ENCODE peak calls at places on chromosomes 7 and 10, in ten cellular contexts. J is AG09319, D is left cardiac atrium, V is transverse colon, Q is AG10803, L is natural killer cell, Y is neural crest cell, T is SHP77, X is HFF-Myc, C is mucosa of gallbladder. U is an unnamed sample.

GRCh38 chr10:72152286-72152685 is 63.5 kb upstream of the ANAPC16 start:
- DNase-seq in D (no peak), C (no peak), T (no peak), L (no peak), J (no peak), X (no peak), V (no peak), Q (no peak), Y (no peak), U (no peak)

GRCh38 chr10:13062813-13063212 is 37.1 kb upstream of the OPTN start:
- DNase-seq in C (no peak), Q (no peak), X (no peak), J (no peak), V (no peak), Y (no peak), D (no peak), T (no peak), L (no peak), U (peak; percentile 5)

GRCh38 chr7:129093867-129094456 is 39.1 kb upstream of the TNPO3 start:
- DNase-seq in Y (no peak), C (no peak), L (no peak), V (no peak), X (no peak), J (no peak), D (no peak), T (no peak), Q (no peak), U (no peak)

GRCh38 chr10:31935678-31936077 is 7.0 kb upstream of the ARHGAP12 start:
- DNase-seq in J (no peak), X (no peak), T (no peak), D (no peak), C (no peak), Y (no peak), Q (no peak), V (no peak), L (no peak), U (no peak)

GRCh38 chr7:47988496-47989386 is 9.3 kb upstream of the HUS1 start:
- DNase-seq in Y (no peak), V (no peak), T (peak; percentile 15), L (no peak), C (no peak), D (no peak), J (no peak), Q (no peak), X (no peak), U (peak; percentile 4)

GRCh38 chr7:13021566-13021965 is 334.1 kb downstream of the ARL4A start:
- DNase-seq in T (no peak), Q (no peak), D (no peak), L (no peak), C (no peak), Y (no peak), X (no peak), V (no peak), J (no peak), U (no peak)

GRCh38 chr7:96657347-96658010 is 52.2 kb downstream of the SEM1 start:
- DNase-seq in Q (no peak), D (no peak), L (no peak), V (no peak), C (no peak), Y (no peak), J (no peak), X (no peak), T (peak; percentile 40), U (no peak)

GRCh38 chr10:47378606-47379444 is 5.3 kb downstream of the ZNF488 start:
- DNase-seq in D (no peak), Q (no peak), T (no peak), L (no peak), J (no peak), X (no peak), V (no peak), Y (no peak), C (peak; percentile 8), U (no peak)

GRCh38 chr7:91228327-91228726 is 35.9 kb upstream of the FZD1 start:
- DNase-seq in Y (no peak), X (no peak), Q (no peak), J (no peak), T (no peak), C (no peak), D (no peak), V (no peak), L (no peak), U (no peak)

GRCh38 chr10:122103592-122103991 is 114.6 kb downstream of the TACC2 start:
- DNase-seq in X (no peak), L (no peak), Y (no peak), J (no peak), V (no peak), C (no peak), D (no peak), T (no peak), Q (no peak), U (no peak)

GRCh38 chr7:1058821-1059199 is 14.5 kb downstream of the GPR146 start:
- DNase-seq in X (no peak), V (no peak), Q (peak; percentile 73), T (no peak), C (no peak), Y (no peak), L (peak; percentile 44), D (peak; percentile 20), J (no peak), U (no peak)

GRCh38 chr10:96586419-96587254 is at the start of gene TM9SF3:
- DNase-seq in Q (peak; percentile 89), X (peak; percentile 38), C (peak; percentile 93), V (peak; percentile 95), Y (peak; percentile 74), J (peak; percentile 70), T (peak; percentile 90), L (peak; percentile 90), D (peak; percentile 96), U (peak; percentile 84)

GRCh38 chr10:122464158-122464510 is 2.8 kb downstream of the HTRA1 start:
- DNase-seq in C (no peak), J (no peak), X (no peak), Q (no peak), D (no peak), T (no peak), V (no peak), L (no peak), Y (no peak), U (no peak)

GRCh38 chr7:50610521-50611277 is 45.5 kb upstream of the DDC start:
- DNase-seq in T (no peak), D (no peak), J (no peak), X (peak; percentile 36), V (no peak), L (peak; percentile 47), C (no peak), Y (no peak), Q (peak; percentile 79), U (peak; percentile 55)

GRCh38 chr7:135475521-135475920 is 34.4 kb downstream of the CNOT4 start:
- DNase-seq in X (no peak), J (no peak), Y (no peak), L (no peak), Q (no peak), T (no peak), D (no peak), C (no peak), V (no peak), U (no peak)

GRCh38 chr10:101283762-101284161 is 54.5 kb upstream of the LBX1 start:
- DNase-seq in V (no peak), T (no peak), D (no peak), L (no peak), Y (no peak), X (no peak), C (no peak), Q (no peak), J (no peak), U (no peak)

GRCh38 chr10:35451103-35452016 is 115.1 kb downstream of the CCNY start:
- DNase-seq in J (no peak), T (no peak), L (no peak), C (no peak), D (no peak), Q (no peak), Y (no peak), X (no peak), V (no peak), U (no peak)

GRCh38 chr10:71548494-71548846 is 151.8 kb downstream of the CDH23 start:
- DNase-seq in L (no peak), T (no peak), Q (no peak), Y (peak; percentile 44), X (no peak), V (no peak), C (no peak), D (no peak), J (no peak), U (no peak)

U was measured in HFFc6.